ENCODE peak calls at places on chromosomes 1 and 21, in ten cellular contexts. T is fibroblast of mammary gland, X is PC-3, B is breast epithelium, F is GM23338, R is SK-N-SH, C is left ventricle myocardium inferior, U is psoas muscle, O is OCI-LY7, H is colonic mucosa. P is an unnamed sample.

GRCh38 chr1:34013958-34014737 is 150.3 kb downstream of the HMGB4 start:
- DNase-seq in T (peak; percentile 33), X (no peak), H (peak; percentile 22), B (no peak), C (peak; percentile 31), O (no peak), R (peak; percentile 22), U (no peak), F (peak; percentile 79), P (no peak)

GRCh38 chr1:111801071-111801850 is 45.6 kb downstream of the DDX20 start:
- DNase-seq in O (no peak), B (no peak), H (no peak), U (no peak), R (peak; percentile 29), C (peak; percentile 58), T (no peak), X (no peak), F (peak; percentile 39), P (no peak)

GRCh38 chr1:51019811-51020210 is 49.8 kb downstream of the CDKN2C start:
- DNase-seq in T (peak; percentile 81), U (no peak), H (no peak), F (no peak), O (no peak), X (no peak), B (no peak), R (no peak), C (no peak), P (no peak)

GRCh38 chr1:117095237-117095636 is 26.3 kb downstream of the TRIM45 start:
- DNase-seq in X (no peak), F (no peak), T (peak; percentile 90), C (no peak), O (no peak), H (no peak), B (no peak), R (no peak), U (no peak), P (no peak)

GRCh38 chr1:83530506-83530905 is 468.4 kb downstream of the TTLL7 start:
- DNase-seq in C (no peak), B (no peak), X (no peak), F (no peak), O (no peak), T (no peak), U (no peak), H (no peak), R (no peak), P (no peak)

GRCh38 chr1:89990976-89991831 is 3.7 kb upstream of the ZNF326 start:
- DNase-seq in X (peak; percentile 50), R (no peak), H (no peak), U (no peak), F (no peak), C (no peak), B (no peak), T (no peak), O (peak; percentile 16), P (peak; percentile 86)

GRCh38 chr1:109806733-109807397 is 43.1 kb upstream of the EPS8L3 start:
- DNase-seq in O (no peak), H (peak; percentile 19), R (no peak), U (peak; percentile 35), T (peak; percentile 68), C (no peak), F (no peak), X (no peak), B (peak; percentile 35), P (no peak)

GRCh38 chr1:176795929-176796328 is 333.0 kb downstream of the PAPPA2 start:
- DNase-seq in U (peak; percentile 17), O (no peak), F (no peak), B (no peak), H (no peak), X (peak; percentile 17), C (no peak), R (no peak), T (peak; percentile 44), P (peak; percentile 1)

GRCh38 chr1:44049839-44050238 is 18.6 kb upstream of the SLC6A9 start:
- DNase-seq in O (no peak), T (peak; percentile 96), H (no peak), U (no peak), R (no peak), C (no peak), X (peak; percentile 96), F (no peak), B (no peak), P (peak; percentile 91)

GRCh38 chr1:67532452-67533216 is 102.4 kb upstream of the SERBP1 start:
- DNase-seq in U (no peak), C (no peak), B (no peak), F (peak; percentile 83), H (peak; percentile 43), R (peak; percentile 70), O (peak; percentile 73), X (peak; percentile 87), T (peak; percentile 87), P (peak; percentile 91)

GRCh38 chr1:93613895-93614294 is 67.7 kb downstream of the BCAR3 start:
- DNase-seq in T (peak; percentile 74), F (no peak), X (no peak), B (no peak), U (no peak), R (no peak), C (peak; percentile 49), H (peak; percentile 37), O (no peak), P (no peak)

GRCh38 chr1:62038594-62039284 is 155.9 kb upstream of the L1TD1 start:
- DNase-seq in C (no peak), O (no peak), X (peak; percentile 3), T (no peak), H (no peak), U (no peak), F (no peak), B (no peak), R (peak; percentile 29), P (peak; percentile 9)

GRCh38 chr21:27564684-27565280 is 597.9 kb upstream of the ADAMTS5 start:
- DNase-seq in B (no peak), O (peak; percentile 5), C (peak; percentile 23), X (peak; percentile 52), U (peak; percentile 26), F (peak; percentile 58), T (peak; percentile 72), H (peak; percentile 36), R (peak; percentile 36), P (peak; percentile 68)

GRCh38 chr1:19765623-19766022 is 34.1 kb downstream of the TMCO4 start:
- DNase-seq in T (peak; percentile 91), H (no peak), R (no peak), B (no peak), X (peak; percentile 94), O (no peak), F (no peak), C (no peak), U (no peak), P (peak; percentile 92)

GRCh38 chr1:182649041-182649440 is 35.3 kb downstream of the RGS8 start:
- DNase-seq in B (no peak), X (no peak), H (no peak), T (no peak), R (no peak), F (no peak), U (no peak), C (no peak), O (peak; percentile 45), P (no peak)
- H3K4me3 ChIP-seq in B (no peak overlapping the region), X (no peak overlapping the region), H (no peak overlapping the region), T (no peak overlapping the region), R (no peak overlapping the region), F (no peak overlapping the region), U (no peak overlapping the region), C (no peak overlapping the region), O (peak overlapping the region; percentile 35), P (no peak overlapping the region)

DNA sequence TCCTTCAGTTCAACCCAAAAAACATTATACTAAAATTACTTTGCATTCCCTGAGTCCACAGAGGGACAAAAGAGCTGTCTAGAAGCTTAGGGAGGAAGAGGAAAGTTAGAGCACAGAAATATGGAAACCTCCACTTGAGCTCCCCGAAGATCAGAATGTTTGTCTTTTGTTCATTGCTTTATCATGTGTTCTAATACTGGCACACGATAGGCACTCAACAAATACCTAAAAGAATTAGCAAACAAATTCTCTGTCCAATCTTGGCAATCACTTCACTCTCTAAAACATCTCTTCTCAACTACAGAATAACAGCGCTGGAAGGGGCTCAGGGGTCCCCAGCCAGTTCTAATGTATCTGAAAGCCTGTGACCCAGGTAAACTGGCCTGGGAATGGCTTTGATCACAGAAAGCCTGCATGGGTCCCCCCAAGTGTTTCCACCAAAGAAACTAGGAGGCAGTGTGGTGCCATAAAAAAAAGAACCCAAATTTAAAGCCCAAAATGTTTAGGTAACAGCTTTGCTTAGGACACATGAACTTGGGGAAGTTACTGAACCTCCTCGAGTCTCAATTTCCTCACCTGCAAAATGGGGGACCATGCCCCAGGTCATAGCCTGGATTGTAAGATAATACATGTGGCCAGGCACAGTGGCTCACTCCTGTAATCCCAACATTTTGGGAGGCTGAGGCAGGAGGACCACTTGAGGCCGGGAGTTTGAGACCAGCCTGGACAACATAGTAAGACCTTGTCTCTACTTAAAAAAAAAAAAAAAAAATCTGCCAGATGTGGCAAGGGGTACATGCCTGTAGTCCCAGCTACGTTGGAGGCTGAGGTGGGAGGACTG is 45.8 kb downstream of the SSBP3 start:
- DNase-seq in U (no peak), X (peak; percentile 9), B (no peak), F (no peak), T (no peak), H (no peak), R (no peak), C (no peak), O (peak; percentile 29), P (no peak)
- TF ChIP-seq CTCF in U (no peak), X (peak; percentile 17), B (no peak), F (peak; percentile 29), T (peak; percentile 1), H (no peak), R (no peak), C (no peak), O (peak; percentile 57), P (no peak)

DNA sequence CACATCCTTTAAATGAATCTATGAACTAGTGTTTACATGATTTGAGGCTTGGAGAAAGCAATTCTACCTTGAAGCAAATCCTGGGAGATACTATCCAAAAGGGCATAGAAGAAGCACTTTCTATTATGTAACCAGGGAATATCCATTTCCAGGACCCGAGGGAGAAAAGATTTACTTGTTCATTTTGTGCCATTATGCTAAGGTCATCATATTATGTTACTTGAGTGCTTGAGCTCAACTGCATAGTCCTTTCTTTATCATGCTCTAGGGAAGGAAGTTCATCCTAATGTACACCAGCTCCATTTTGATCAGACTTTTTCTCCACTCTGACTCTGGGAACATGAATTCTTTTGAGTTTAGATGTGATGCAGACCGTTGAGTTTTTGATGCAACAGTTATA is 188.6 kb upstream of the SNX7 start:
- DNase-seq in C (no peak), U (no peak), O (no peak), H (no peak), F (no peak), R (no peak), T (no peak), B (no peak), X (no peak), P (no peak)
- H3K4me3 ChIP-seq in C (no peak overlapping the region), U (no peak overlapping the region), O (no peak overlapping the region), H (no peak overlapping the region), F (no peak overlapping the region), R (no peak overlapping the region), T (no peak overlapping the region), B (no peak overlapping the region), X (no peak overlapping the region), P (no peak overlapping the region)

DNA sequence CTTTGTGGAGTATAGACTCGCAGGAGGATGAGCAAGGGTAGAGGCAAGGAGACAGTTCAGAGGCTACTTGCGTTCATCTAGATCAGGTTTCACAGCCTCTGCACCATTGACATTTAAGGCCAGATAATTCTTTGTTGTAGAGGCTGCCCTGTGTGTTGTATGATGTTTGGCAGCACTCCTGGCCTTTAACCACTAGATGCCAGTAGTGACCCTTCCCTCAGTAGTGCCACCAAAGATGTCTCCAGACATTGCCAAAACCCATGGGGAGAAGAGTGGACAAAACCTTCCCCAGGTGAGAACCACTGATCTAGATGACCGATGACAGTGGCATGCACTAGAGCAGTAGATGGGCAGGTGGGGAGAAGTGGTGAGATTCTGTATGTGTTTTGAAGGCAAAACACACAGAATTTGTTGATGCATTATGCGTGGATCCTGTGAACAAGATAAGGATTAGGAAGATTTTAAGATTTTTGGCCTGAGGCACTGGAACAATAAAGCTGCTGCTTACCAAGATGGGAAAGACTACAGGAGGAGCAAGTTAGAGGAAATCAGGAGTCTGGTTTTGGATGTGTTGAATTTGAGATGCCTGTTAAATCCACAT is 9.9 kb upstream of the COG2 start:
- DNase-seq in X (peak; percentile 85), U (no peak), H (peak; percentile 30), T (peak; percentile 47), F (peak; percentile 76), R (peak; percentile 36), O (peak; percentile 51), C (no peak), B (no peak), P (peak; percentile 59)
- TF ChIP-seq CTCF in X (peak; percentile 98), U (no peak), H (peak; percentile 50), T (peak; percentile 52), F (peak; percentile 64), R (peak; percentile 65), O (peak; percentile 79), C (peak; percentile 65), B (peak; percentile 11), P (peak; percentile 69)